ENCODE peak calls at places on chromosomes 12 and 14, in eight cellular contexts. B, T, Q, L, M, C, U and O are unnamed samples.

GRCh38 chr12:12724421-12725085 is 7.4 kb downstream of the CDKN1B start:
- DNase-seq in Q (no peak), M (no peak), B (no peak), T (no peak), L (peak), C (no peak), U (no peak), O (no peak)

GRCh38 chr14:104171029-104171697 is 32.8 kb downstream of the KIF26A start:
- DNase-seq in M (no peak), B (no peak), U (no peak), L (peak), T (peak), Q (no peak), C (no peak), O (no peak)

GRCh38 chr14:98138666-98139065 is 1133.3 kb downstream of the BCL11B start:
- DNase-seq in M (no peak), T (no peak), U (no peak), L (peak), C (no peak), B (peak), Q (no peak), O (no peak)

GRCh38 chr12:26787125-26787495 is 45.9 kb downstream of the ITPR2 start:
- DNase-seq in U (no peak), B (no peak), L (peak), C (peak), T (no peak), M (peak), Q (peak), O (no peak)

GRCh38 chr12:109448272-109448671 is 28.8 kb downstream of the KCTD10 start:
- DNase-seq in Q (no peak), M (no peak), L (no peak), C (no peak), B (no peak), U (no peak), T (no peak), O (no peak)

GRCh38 chr12:87274594-87275245 is 754.5 kb downstream of the C12orf50 start:
- DNase-seq in Q (no peak), M (no peak), L (peak), C (peak), U (no peak), B (no peak), T (no peak), O (no peak)

GRCh38 chr12:112927475-112927874 is 10.8 kb upstream of the OAS3 start:
- DNase-seq in Q (no peak), L (no peak), T (no peak), C (no peak), B (no peak), M (no peak), U (no peak), O (no peak)

GRCh38 chr12:16037533-16037932 is 126.4 kb downstream of the DERA start:
- DNase-seq in M (no peak), L (no peak), B (no peak), Q (no peak), T (no peak), U (no peak), C (no peak), O (no peak)

GRCh38 chr14:80211143-80212024 is at the start of gene DIO2:
- DNase-seq in L (no peak), U (no peak), M (no peak), T (no peak), B (no peak), Q (no peak), C (no peak), O (no peak)

GRCh38 chr12:100221523-100221922 is 20.9 kb downstream of the ACTR6 start:
- DNase-seq in C (no peak), Q (no peak), T (no peak), L (peak), M (no peak), U (no peak), B (no peak), O (no peak)

GRCh38 chr12:100215209-100215608 is 14.6 kb downstream of the ACTR6 start:
- DNase-seq in L (no peak), C (no peak), T (no peak), Q (no peak), M (no peak), U (no peak), B (no peak), O (no peak)

GRCh38 chr12:100214518-100214917 is 13.9 kb downstream of the ACTR6 start:
- DNase-seq in C (no peak), U (no peak), M (no peak), B (no peak), L (no peak), T (no peak), Q (no peak), O (no peak)

GRCh38 chr12:100216337-100216736 is 15.7 kb downstream of the ACTR6 start:
- DNase-seq in T (no peak), C (no peak), M (no peak), Q (no peak), B (no peak), L (no peak), U (no peak), O (no peak)

GRCh38 chr12:100219328-100220109 is 18.9 kb downstream of the ACTR6 start:
- DNase-seq in M (no peak), T (no peak), B (no peak), L (no peak), C (no peak), Q (no peak), U (no peak), O (no peak)
- TF ChIP-seq CTCF in M (no peak), T (no peak), B (no peak), L (no peak), C (no peak), Q (no peak), U (no peak), O (no peak)

DNA sequence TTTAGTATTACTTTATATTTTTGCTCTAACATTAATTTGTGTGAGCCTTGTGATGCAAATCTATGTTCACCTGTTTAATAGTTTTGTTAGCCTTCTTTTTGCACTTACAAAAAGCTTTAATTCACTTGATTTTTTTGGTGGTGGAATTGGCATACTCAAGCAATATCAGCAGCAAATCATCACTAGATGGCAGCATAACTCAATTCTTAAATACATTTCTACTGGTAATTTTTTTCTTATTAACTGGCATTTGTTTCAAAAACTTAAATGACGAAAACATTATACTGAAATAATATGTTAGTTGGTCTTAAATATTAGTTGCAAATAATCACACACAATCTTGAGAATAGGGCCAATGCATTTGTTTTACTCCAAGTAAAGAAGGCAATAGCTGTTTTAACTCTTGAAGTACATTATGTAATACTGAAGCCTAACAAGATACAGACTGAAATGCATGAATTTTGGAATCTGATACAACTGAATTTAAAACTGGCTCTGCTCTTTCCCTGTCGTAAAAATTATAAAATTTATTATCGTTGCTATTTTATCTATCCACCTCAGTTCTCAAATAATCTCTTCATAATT is 151.5 kb downstream of the ATXN7L3B start:
- DNase-seq in U (no peak), C (peak), L (peak), T (no peak), M (peak), Q (peak), B (no peak), O (no peak)
- TF ChIP-seq CTCF in U (no peak), C (peak), L (peak), T (peak), M (peak), Q (peak), B (peak), O (peak)

GRCh38 chr14:58297762-58298476 is 436 bp upstream of the ARID4A start:
- DNase-seq in C (peak), U (peak), B (peak), Q (peak), L (peak), M (peak), T (peak), O (peak)

GRCh38 chr14:58297412-58297761 is 968 bp upstream of the ARID4A start:
- DNase-seq in B (no peak), L (no peak), Q (peak), U (no peak), C (peak), M (peak), T (peak), O (no peak)

GRCh38 chr14:58296731-58297130 is 1.6 kb upstream of the ARID4A start:
- DNase-seq in T (no peak), M (no peak), Q (no peak), L (peak), C (no peak), B (no peak), U (no peak), O (no peak)

GRCh38 chr14:58292192-58292591 is 6.2 kb upstream of the ARID4A start:
- DNase-seq in T (no peak), B (no peak), L (no peak), M (no peak), C (no peak), Q (no peak), U (no peak), O (no peak)

GRCh38 chr14:58294201-58294600 is 4.2 kb upstream of the ARID4A start:
- DNase-seq in U (no peak), T (no peak), M (no peak), Q (no peak), C (no peak), L (no peak), B (no peak), O (no peak)
- TF ChIP-seq CTCF in U (no peak), T (no peak), M (no peak), Q (no peak), C (no peak), L (no peak), B (no peak), O (no peak)

GRCh38 chr12:25025260-25025659 is 76.4 kb upstream of the BCAT1 start:
- DNase-seq in M (no peak), L (no peak), Q (no peak), T (no peak), U (no peak), B (no peak), C (no peak), O (no peak)

GRCh38 chr12:25020621-25021243 is 71.8 kb upstream of the BCAT1 start:
- DNase-seq in C (no peak), U (no peak), Q (no peak), L (no peak), T (no peak), M (no peak), B (no peak), O (no peak)

GRCh38 chr12:25025951-25026490 is 77.1 kb upstream of the BCAT1 start:
- DNase-seq in Q (no peak), C (no peak), U (no peak), T (no peak), L (no peak), M (no peak), B (no peak), O (no peak)

GRCh38 chr12:25018146-25018545 is 69.2 kb upstream of the BCAT1 start:
- DNase-seq in B (no peak), T (no peak), C (no peak), M (no peak), U (no peak), L (no peak), Q (no peak), O (no peak)

GRCh38 chr12:25023808-25024207 is 74.9 kb upstream of the BCAT1 start:
- DNase-seq in B (no peak), Q (no peak), T (no peak), C (no peak), U (no peak), L (no peak), M (no peak), O (no peak)
- TF ChIP-seq CTCF in B (no peak), Q (no peak), T (no peak), C (no peak), U (no peak), L (no peak), M (no peak), O (no peak)

GRCh38 chr14:52922059-52922458 is 28.8 kb downstream of the FERMT2 start:
- DNase-seq in L (no peak), M (no peak), U (no peak), B (no peak), C (no peak), T (no peak), Q (no peak), O (no peak)

GRCh38 chr14:52922656-52923055 is 28.2 kb downstream of the FERMT2 start:
- DNase-seq in U (no peak), M (peak), T (no peak), L (peak), Q (no peak), B (no peak), C (no peak), O (no peak)

GRCh38 chr14:52919971-52920370 is 30.9 kb downstream of the FERMT2 start:
- DNase-seq in B (no peak), L (peak), C (no peak), U (no peak), M (no peak), T (no peak), Q (no peak), O (no peak)

GRCh38 chr14:52926994-52927393 is 23.9 kb downstream of the FERMT2 start:
- DNase-seq in Q (no peak), T (no peak), C (no peak), U (no peak), M (no peak), B (no peak), L (peak), O (no peak)

GRCh38 chr14:52923902-52924575 is 26.8 kb downstream of the FERMT2 start:
- DNase-seq in L (no peak), Q (no peak), C (no peak), U (no peak), M (no peak), B (no peak), T (no peak), O (no peak)
- TF ChIP-seq CTCF in L (peak), Q (no peak), C (no peak), U (no peak), M (no peak), B (no peak), T (no peak), O (peak)

GRCh38 chr14:37673439-37673838 is 78.0 kb downstream of the TTC6 start:
- DNase-seq in U (no peak), L (no peak), M (no peak), Q (no peak), T (no peak), C (no peak), B (no peak), O (no peak)

GRCh38 chr14:37665951-37666350 is 70.5 kb downstream of the TTC6 start:
- DNase-seq in U (no peak), C (no peak), T (no peak), B (no peak), L (no peak), Q (no peak), M (no peak), O (no peak)

GRCh38 chr14:37668646-37669045 is 73.2 kb downstream of the TTC6 start:
- DNase-seq in L (peak), B (no peak), C (peak), U (no peak), Q (peak), T (no peak), M (no peak), O (no peak)

GRCh38 chr14:37665479-37665878 is 70.0 kb downstream of the TTC6 start:
- DNase-seq in T (no peak), Q (no peak), L (no peak), U (no peak), M (no peak), B (no peak), C (no peak), O (no peak)

GRCh38 chr14:37669242-37669641 is 73.8 kb downstream of the TTC6 start:
- DNase-seq in Q (no peak), T (no peak), C (no peak), B (no peak), M (no peak), L (peak), U (no peak), O (no peak)
- TF ChIP-seq CTCF in Q (no peak), T (no peak), C (no peak), B (peak), M (no peak), L (no peak), U (no peak), O (no peak)

GRCh38 chr12:60257063-60257462 is 661.2 kb downstream of the SLC16A7 start:
- DNase-seq in U (no peak), T (no peak), Q (peak), B (no peak), C (peak), L (peak), M (peak), O (no peak)
- TF ChIP-seq CTCF in U (no peak), T (no peak), Q (peak), B (peak), C (peak), L (peak), M (peak), O (peak)

GRCh38 chr14:67918838-67919237 is 99.3 kb downstream of the RAD51B start:
- DNase-seq in Q (no peak), B (no peak), M (no peak), C (no peak), L (no peak), U (no peak), T (no peak), O (no peak)
- TF ChIP-seq CTCF in Q (no peak), B (no peak), M (no peak), C (no peak), L (no peak), U (no peak), T (no peak), O (no peak)

GRCh38 chr14:35986219-35986573 is 160.1 kb downstream of the BRMS1L start:
- DNase-seq in C (no peak), B (no peak), T (no peak), U (no peak), Q (no peak), M (no peak), L (no peak), O (no peak)

GRCh38 chr14:35988972-35989690 is 163.0 kb downstream of the BRMS1L start:
- DNase-seq in L (peak), T (no peak), U (no peak), B (no peak), C (no peak), Q (no peak), M (no peak), O (no peak)

GRCh38 chr14:35987731-35988130 is 161.6 kb downstream of the BRMS1L start:
- DNase-seq in U (no peak), L (no peak), M (no peak), T (no peak), C (no peak), B (no peak), Q (no peak), O (no peak)

GRCh38 chr14:35988550-35988949 is 162.4 kb downstream of the BRMS1L start:
- DNase-seq in Q (no peak), C (no peak), U (no peak), M (no peak), T (no peak), B (no peak), L (no peak), O (no peak)

GRCh38 chr14:35985504-35986218 is 159.5 kb downstream of the BRMS1L start:
- DNase-seq in T (no peak), L (no peak), B (no peak), U (no peak), Q (no peak), M (peak), C (no peak), O (no peak)
- TF ChIP-seq CTCF in T (no peak), L (no peak), B (no peak), U (no peak), Q (no peak), M (no peak), C (no peak), O (no peak)

DNA sequence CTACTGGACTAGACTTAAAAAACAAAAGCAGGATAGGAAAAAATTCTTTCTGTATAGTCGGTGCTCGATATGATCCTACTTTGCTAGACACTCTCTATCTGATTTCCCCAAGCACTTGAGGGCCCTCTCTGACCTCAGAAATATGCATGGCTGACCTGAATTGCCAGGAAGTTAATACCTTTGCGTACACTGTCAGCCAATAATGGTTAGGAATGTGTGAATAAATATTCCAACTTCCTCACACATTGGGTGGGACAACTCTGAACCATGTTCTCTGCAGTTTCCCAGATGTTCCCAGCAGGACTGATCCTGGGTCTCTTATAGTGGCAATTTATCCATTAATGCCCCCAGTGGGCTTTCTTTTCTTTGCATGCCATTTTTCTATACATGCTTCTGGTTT is 20.5 kb upstream of the RPL10L start:
- DNase-seq in M (no peak), L (no peak), U (no peak), T (no peak), C (no peak), Q (no peak), B (no peak), O (no peak)
- TF ChIP-seq CTCF in M (no peak), L (no peak), U (no peak), T (no peak), C (no peak), Q (no peak), B (no peak), O (no peak)